ENCODE peak calls at places on chromosomes 1 and 21, in eight cellular contexts. L, U, E, K, Y, Z, J and R are unnamed samples.

GRCh38 chr1:37477946-37478345 is 3.6 kb downstream of the ZC3H12A start:
- DNase-seq in L (peak), U (no peak), E (no peak), K (no peak), Y (no peak), Z (no peak), J (no peak), R (no peak)

GRCh38 chr1:3049905-3050304 is 19.1 kb upstream of the PRDM16 start:
- DNase-seq in L (no peak), U (no peak), E (no peak), K (no peak), Y (no peak), Z (peak), J (no peak), R (no peak)

GRCh38 chr1:94255476-94255875 is 18.1 kb upstream of the ARHGAP29 start:
- DNase-seq in L (peak), U (no peak), E (no peak), K (no peak), Y (no peak), Z (no peak), J (no peak), R (no peak)

GRCh38 chr1:207748737-207749528 is 2.9 kb upstream of the CD46 start:
- DNase-seq in L (no peak), U (no peak), E (no peak), K (no peak), Y (peak), Z (no peak), J (no peak), R (peak)

GRCh38 chr1:40899230-40899870 is 37.2 kb upstream of the CITED4 start:
- DNase-seq in L (no peak), U (no peak), E (no peak), K (no peak), Y (no peak), Z (no peak), J (no peak), R (no peak)

GRCh38 chr1:212498243-212498642 is 65.5 kb downstream of the NENF start:
- DNase-seq in L (peak), U (peak), E (peak), K (no peak), Y (no peak), Z (peak), J (no peak), R (no peak)

GRCh38 chr1:58927722-58928085 is 143.9 kb upstream of the JUN start:
- DNase-seq in L (peak), U (no peak), E (no peak), K (no peak), Y (no peak), Z (no peak), J (no peak), R (no peak)

GRCh38 chr1:154329551-154330131 is 4.3 kb downstream of the ATP8B2 start:
- DNase-seq in L (no peak), U (no peak), E (peak), K (no peak), Y (no peak), Z (peak), J (no peak), R (peak)

GRCh38 chr1:163084330-163084729 is 15.2 kb downstream of the RGS4 start:
- DNase-seq in L (peak), U (no peak), E (no peak), K (no peak), Y (no peak), Z (no peak), J (no peak), R (no peak)

GRCh38 chr1:20416706-20417105 is 69.3 kb downstream of the CAMK2N1 start:
- DNase-seq in L (no peak), U (no peak), E (no peak), K (no peak), Y (no peak), Z (no peak), J (no peak), R (no peak)

GRCh38 chr1:77036560-77036959 is 169.3 kb downstream of the ST6GALNAC5 start:
- DNase-seq in L (peak), U (no peak), E (no peak), K (no peak), Y (peak), Z (no peak), J (no peak), R (peak)

GRCh38 chr21:43782741-43783700 is 6.4 kb upstream of the RRP1 start:
- DNase-seq in L (no peak), U (no peak), E (no peak), K (no peak), Y (no peak), Z (no peak), J (no peak), R (peak)

GRCh38 chr1:213095467-213095866 is 44.4 kb downstream of the RPS6KC1 start:
- DNase-seq in L (no peak), U (no peak), E (no peak), K (no peak), Y (no peak), Z (no peak), J (no peak), R (no peak)

GRCh38 chr1:14254184-14254583 is 344.3 kb upstream of the KAZN start:
- DNase-seq in L (no peak), U (peak), E (no peak), K (no peak), Y (peak), Z (no peak), J (no peak), R (no peak)

GRCh38 chr1:245869847-245870246 is 637.2 kb downstream of the SMYD3 start:
- DNase-seq in L (no peak), U (no peak), E (no peak), K (no peak), Y (no peak), Z (no peak), J (no peak), R (no peak)

GRCh38 chr1:168759077-168759476 is 30.1 kb upstream of the DPT start:
- DNase-seq in L (no peak), U (no peak), E (no peak), K (no peak), Y (no peak), Z (no peak), J (no peak), R (no peak)

GRCh38 chr1:201594575-201595245 is 55.8 kb downstream of the NAV1 start:
- DNase-seq in L (peak), U (peak), E (no peak), K (peak), Y (no peak), Z (peak), J (no peak), R (no peak)

GRCh38 chr1:23528245-23528978 is 2.6 kb downstream of the E2F2 start:
- DNase-seq in L (peak), U (peak), E (no peak), K (peak), Y (peak), Z (no peak), J (peak), R (peak)